ENCODE peak calls at places on chromosomes 12 and 14, in four cellular contexts. Z is iPS DF 6.9, L is BE2C, X is AG09309. P is an unnamed sample.

GRCh38 chr12:27109339-27110023 is 27.1 kb upstream of the C12orf71 start:
- DNase-seq in Z (no peak), L (no peak), X (no peak), P (no peak)

GRCh38 chr12:77923882-77924281 is 93.2 kb downstream of the NAV3 start:
- DNase-seq in Z (no peak), L (no peak), X (no peak), P (no peak)

GRCh38 chr12:119540476-119540875 is 53.1 kb upstream of the TMEM233 start:
- DNase-seq in Z (no peak), L (no peak), X (no peak), P (no peak)

GRCh38 chr14:94696518-94696917 is 73.4 kb downstream of the GSC start:
- DNase-seq in Z (no peak), L (no peak), X (no peak), P (no peak)

GRCh38 chr14:31962920-31963319 is 114.2 kb upstream of the ARHGAP5 start:
- DNase-seq in Z (no peak), L (no peak), X (no peak), P (no peak)

GRCh38 chr12:130504110-130504835 is 166.6 kb downstream of the PIWIL1 start:
- DNase-seq in Z (no peak), L (no peak), X (no peak), P (no peak)

GRCh38 chr12:92503977-92504966 is 198.5 kb upstream of the PLEKHG7 start:
- DNase-seq in Z (no peak), L (no peak), X (no peak), P (no peak)

GRCh38 chr12:77947326-77947725 is 116.6 kb downstream of the NAV3 start:
- DNase-seq in Z (no peak), L (no peak), X (no peak), P (peak)

GRCh38 chr14:23030936-23031335 is 3.8 kb downstream of the PSMB5 start:
- DNase-seq in Z (no peak), L (no peak), X (no peak), P (no peak)

GRCh38 chr14:42918615-42919014 is 1311.9 kb downstream of the LRFN5 start:
- DNase-seq in Z (no peak), L (no peak), X (no peak), P (no peak)

GRCh38 chr12:110971189-110971920 is 51.0 kb upstream of the MYL2 start:
- DNase-seq in Z (no peak), L (no peak), X (no peak), P (no peak)

GRCh38 chr14:34498684-34499412 is 36.8 kb upstream of the SPTSSA start:
- DNase-seq in Z (no peak), L (peak), X (no peak), P (peak)

GRCh38 chr12:51190820-51191219 is 17.9 kb upstream of the TFCP2 start:
- DNase-seq in Z (no peak), L (no peak), X (no peak), P (no peak)

GRCh38 chr14:91305650-91306431 is 61.3 kb upstream of the GPR68 start:
- DNase-seq in Z (no peak), L (no peak), X (no peak), P (no peak)

GRCh38 chr12:32116897-32117296 is 10.2 kb downstream of the BICD1 start:
- DNase-seq in Z (no peak), L (no peak), X (no peak), P (peak)

GRCh38 chr14:91496790-91497189 is 13.3 kb downstream of the PPP4R3A start:
- DNase-seq in Z (no peak), L (no peak), X (no peak), P (no peak)

GRCh38 chr12:79174656-79175055 is 310.1 kb downstream of the SYT1 start:
- DNase-seq in Z (no peak), L (no peak), X (peak), P (peak)

GRCh38 chr14:101736071-101736470 is 25.4 kb upstream of the PPP2R5C start:
- DNase-seq in Z (no peak), L (no peak), X (no peak), P (no peak)

GRCh38 chr12:46674818-46675217 is 151.0 kb downstream of the SLC38A4 start:
- DNase-seq in Z (no peak), L (no peak), X (no peak), P (peak)

GRCh38 chr12:107917912-107918800 is 143.7 kb downstream of the ASCL4 start:
- DNase-seq in Z (peak), L (peak), X (no peak), P (no peak)

GRCh38 chr14:67260114-67260513 is 18.9 kb downstream of the PALS1 start:
- DNase-seq in Z (no peak), L (no peak), X (no peak), P (no peak)

GRCh38 chr12:48979602-48980388 is 1.7 kb downstream of the WNT1 start:
- DNase-seq in Z (no peak), L (no peak), X (no peak), P (no peak)

GRCh38 chr14:38129705-38130104 is 78.0 kb upstream of the SSTR1 start:
- DNase-seq in Z (no peak), L (no peak), X (no peak), P (no peak)

GRCh38 chr14:33636715-33637114 is 314.2 kb downstream of the EGLN3 start:
- DNase-seq in Z (no peak), L (no peak), X (no peak), P (no peak)

GRCh38 chr12:96366255-96366654 is 34.0 kb downstream of the CDK17 start:
- DNase-seq in Z (no peak), L (no peak), X (no peak), P (no peak)

GRCh38 chr14:20970983-20971704 is 15.9 kb downstream of the RNASE2 start:
- DNase-seq in Z (peak), L (peak), X (no peak), P (peak)

GRCh38 chr14:73494593-73494992 is 3.9 kb downstream of the RIOX1 start:
- DNase-seq in Z (no peak), L (no peak), X (no peak), P (no peak)

GRCh38 chr12:38424436-38424835 is 107.9 kb downstream of the ALG10B start:
- DNase-seq in Z (no peak), L (no peak), X (no peak), P (no peak)

GRCh38 chr12:33472299-33472698 is 32.7 kb upstream of the SYT10 start:
- DNase-seq in Z (no peak), L (no peak), X (no peak), P (peak)

GRCh38 chr14:89650077-89650978 is 233.3 kb upstream of the FOXN3 start:
- DNase-seq in Z (no peak), L (no peak), X (no peak), P (no peak)

GRCh38 chr14:88829188-88829587 is 4.7 kb downstream of the TTC8 start:
- DNase-seq in Z (no peak), L (no peak), X (no peak), P (no peak)

GRCh38 chr12:48199784-48200198 is 3.3 kb downstream of the OR10AD1 start:
- DNase-seq in Z (no peak), L (no peak), X (no peak), P (peak)

GRCh38 chr14:23447634-23448353 is 12.3 kb upstream of the MYH7 start:
- DNase-seq in Z (no peak), L (no peak), X (no peak), P (no peak)

GRCh38 chr12:112420740-112421139 is 2.0 kb downstream of the PTPN11 start:
- DNase-seq in Z (no peak), L (no peak), X (no peak), P (no peak)